ENCODE peak calls at places on chromosomes 13 and 19, in five cellular contexts. One of them, this sample, is unnamed.
A peak's percentile ranks its signal among the peaks of the same experiment; 100 is the strongest.

GRCh38 chr13:89695343-89696257 is 1651.9 kb upstream of the MIR17HG start:
- DNase-seq in kidney glomerular epithelial cell: peak; percentile 38
- DNase-seq in esophagus muscularis mucosa: no peak
- DNase-seq in tibial nerve: peak; percentile 35
- DNase-seq in progenitor cell of endocrine pancreas: peak; percentile 42
- DNase-seq in this sample: peak; percentile 66

GRCh38 chr13:114146173-114146572 is 13.8 kb upstream of the RASA3 start:
- DNase-seq in kidney glomerular epithelial cell: no peak
- DNase-seq in esophagus muscularis mucosa: no peak
- DNase-seq in progenitor cell of endocrine pancreas: no peak
- DNase-seq in tibial nerve: no peak
- DNase-seq in this sample: no peak

GRCh38 chr13:77969299-77969698 is 50.7 kb upstream of the EDNRB start:
- DNase-seq in kidney glomerular epithelial cell: no peak
- DNase-seq in tibial nerve: no peak
- DNase-seq in esophagus muscularis mucosa: no peak
- DNase-seq in progenitor cell of endocrine pancreas: no peak
- DNase-seq in this sample: no peak

GRCh38 chr13:45337395-45337794 is 3.6 kb downstream of the TPT1 start:
- DNase-seq in kidney glomerular epithelial cell: no peak
- DNase-seq in progenitor cell of endocrine pancreas: no peak
- DNase-seq in tibial nerve: no peak
- DNase-seq in esophagus muscularis mucosa: no peak
- DNase-seq in this sample: no peak

GRCh38 chr13:34883381-34883780 is 58.7 kb upstream of the NBEA start:
- DNase-seq in kidney glomerular epithelial cell: no peak
- DNase-seq in esophagus muscularis mucosa: no peak
- DNase-seq in progenitor cell of endocrine pancreas: no peak
- DNase-seq in tibial nerve: no peak
- DNase-seq in this sample: no peak

GRCh38 chr13:101529419-101529818 is 76.9 kb downstream of the ITGBL1 start:
- DNase-seq in progenitor cell of endocrine pancreas: no peak
- DNase-seq in esophagus muscularis mucosa: no peak
- DNase-seq in kidney glomerular epithelial cell: no peak
- DNase-seq in tibial nerve: peak; percentile 54
- DNase-seq in this sample: no peak

GRCh38 chr13:85170372-85170771 is 628.8 kb downstream of the SLITRK6 start:
- DNase-seq in esophagus muscularis mucosa: no peak
- DNase-seq in kidney glomerular epithelial cell: no peak
- DNase-seq in progenitor cell of endocrine pancreas: no peak
- DNase-seq in tibial nerve: no peak
- DNase-seq in this sample: no peak

GRCh38 chr13:111911754-111912452 is 155.0 kb upstream of the SOX1 start:
- DNase-seq in kidney glomerular epithelial cell: no peak
- DNase-seq in progenitor cell of endocrine pancreas: peak; percentile 2
- DNase-seq in esophagus muscularis mucosa: peak; percentile 83
- DNase-seq in tibial nerve: no peak
- DNase-seq in this sample: peak; percentile 57

GRCh38 chr19:42075364-42075615 is 676 bp upstream of the ZNF574 start:
- DNase-seq in tibial nerve: peak; percentile 17
- DNase-seq in esophagus muscularis mucosa: no peak
- DNase-seq in kidney glomerular epithelial cell: peak; percentile 53
- DNase-seq in progenitor cell of endocrine pancreas: no peak
- DNase-seq in this sample: peak; percentile 25